ENCODE peak calls at places on chromosomes 16 and 17, in four cellular contexts. W is GM12878, N is HL-60, C is K562. G is an unnamed sample.

GRCh38 chr16:65845466-65846209 is 520.9 kb upstream of the CDH5 start:
- DNase-seq in W (no peak), N (no peak), C (no peak), G (no peak)

GRCh38 chr17:78272181-78272913 is 40.9 kb downstream of the TMEM235 start:
- DNase-seq in W (no peak), N (peak), C (peak), G (no peak)

GRCh38 chr17:41906465-41907184 is 12.1 kb downstream of the ACLY start:
- DNase-seq in W (no peak), N (no peak), C (no peak), G (no peak)

GRCh38 chr16:68236804-68237242 is 896 bp upstream of the ESRP2 start:
- DNase-seq in W (no peak), N (no peak), C (no peak), G (no peak)

GRCh38 chr16:58444265-58444664 is 52.0 kb downstream of the GINS3 start:
- DNase-seq in W (no peak), N (no peak), C (no peak), G (no peak)

GRCh38 chr17:78498848-78499247 is 78.3 kb downstream of the DNAH17 start:
- DNase-seq in W (no peak), N (no peak), C (no peak), G (no peak)

GRCh38 chr16:67917140-67917851 is 14.4 kb downstream of the CTRL start:
- DNase-seq in W (no peak), N (no peak), C (no peak), G (no peak)

GRCh38 chr17:1179635-1180433 is at the start of gene ABR:
- DNase-seq in W (no peak), N (no peak), C (peak), G (peak)

GRCh38 chr16:83779881-83780280 is 27.9 kb upstream of the HSBP1 start:
- DNase-seq in W (no peak), N (no peak), C (no peak), G (no peak)

GRCh38 chr16:5228369-5228768 is 130.8 kb upstream of the EEF2KMT start:
- DNase-seq in W (no peak), N (no peak), C (no peak), G (no peak)

GRCh38 chr17:59368218-59368857 is 36.9 kb downstream of the YPEL2 start:
- DNase-seq in W (no peak), N (no peak), C (no peak), G (no peak)

GRCh38 chr17:51487947-51488346 is 227.6 kb downstream of the UTP18 start:
- DNase-seq in W (no peak), N (peak), C (peak), G (no peak)

GRCh38 chr16:7025616-7026190 is 306.9 kb upstream of the RBFOX1 start:
- DNase-seq in W (no peak), N (peak), C (peak), G (peak)

GRCh38 chr17:2710075-2710803 is 1.3 kb downstream of the CLUH start:
- DNase-seq in W (no peak), N (peak), C (no peak), G (no peak)

GRCh38 chr17:17467021-17467420 is 9.8 kb upstream of the MED9 start:
- DNase-seq in W (no peak), N (no peak), C (no peak), G (no peak)

GRCh38 chr16:22214893-22215292 is 8.8 kb downstream of the EEF2K start:
- DNase-seq in W (no peak), N (no peak), C (peak), G (no peak)

GRCh38 chr17:50904522-50905459 is 38.6 kb upstream of the TOB1 start:
- DNase-seq in W (no peak), N (no peak), C (no peak), G (no peak)

GRCh38 chr17:75517277-75517865 is 1.0 kb downstream of the TSEN54 start:
- DNase-seq in W (no peak), N (no peak), C (no peak), G (no peak)

DNA sequence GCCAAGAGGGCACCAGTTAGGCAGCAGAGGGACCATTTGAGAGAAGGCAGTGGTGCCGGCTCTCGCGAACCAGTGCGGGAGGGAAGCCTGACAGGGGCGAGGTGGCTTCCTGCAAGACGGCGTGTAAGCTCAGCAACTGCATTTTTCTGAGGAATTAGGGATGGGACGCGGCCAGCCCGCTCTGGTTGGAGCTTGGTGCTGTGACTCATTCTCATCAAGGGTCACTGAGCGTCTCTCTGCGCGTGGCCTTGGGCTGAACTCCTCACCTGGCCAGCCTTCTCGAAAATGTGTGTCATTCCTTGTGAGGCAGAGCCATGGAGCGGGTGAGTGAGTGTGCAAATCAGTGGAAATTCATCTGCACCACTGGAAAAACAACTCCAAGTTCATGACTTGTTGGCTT is 52.8 kb downstream of the NTN1 start:
- DNase-seq in W (no peak), N (no peak), C (no peak), G (no peak)
- TF ChIP-seq SPI1 in W (no peak), N (no peak), C (no peak), G (no peak)

DNA sequence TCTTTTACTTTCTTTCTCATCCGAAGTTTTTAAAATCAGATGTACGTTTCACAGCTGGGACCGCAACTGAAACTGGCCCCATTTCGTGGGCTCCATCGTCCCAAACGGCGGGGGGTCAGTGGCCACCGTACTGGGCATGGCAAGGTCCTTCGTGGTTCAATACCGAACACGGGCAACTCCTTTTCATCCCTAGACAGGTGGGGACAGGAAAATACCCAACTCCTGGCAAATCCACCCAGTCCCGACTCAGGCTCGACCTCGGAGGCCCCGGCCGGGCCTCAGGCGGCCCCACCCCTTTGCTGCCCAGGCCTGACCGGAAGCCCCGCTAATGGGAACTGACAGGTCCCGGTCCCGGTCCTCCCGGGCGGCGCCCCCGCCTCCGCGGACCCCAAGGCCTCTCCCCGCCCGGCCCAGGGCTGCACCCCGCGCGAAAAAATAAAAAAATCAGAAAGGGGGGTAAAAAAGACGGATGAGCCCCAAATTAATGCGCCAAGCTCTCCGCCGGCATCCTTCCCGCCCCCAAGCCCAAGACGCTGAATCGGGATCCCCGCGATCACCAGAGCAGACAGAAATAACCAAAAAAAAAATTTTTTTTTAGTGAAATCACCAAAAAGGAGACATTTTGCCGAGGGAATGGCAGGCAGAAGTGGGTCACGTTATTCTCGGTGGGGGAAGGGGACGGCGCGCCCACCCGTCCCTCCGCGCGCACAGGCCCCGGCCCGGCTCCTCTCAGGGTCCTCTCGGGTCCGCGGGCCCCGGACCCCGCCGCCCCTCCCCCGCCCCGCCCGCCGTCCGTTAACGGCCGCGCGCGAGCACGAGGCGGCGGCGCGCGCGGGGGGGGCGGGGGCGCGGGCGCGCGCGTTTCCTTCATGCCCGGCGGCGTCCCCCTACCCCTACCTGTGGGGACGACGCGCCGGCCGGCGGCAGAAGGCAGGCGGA is 562 bp downstream of the ZC3H7A start:
- DNase-seq in W (no peak), N (peak), C (peak), G (no peak)
- TF ChIP-seq SPI1 in W (no peak), N (no peak), C (no peak), G (no peak)

DNA sequence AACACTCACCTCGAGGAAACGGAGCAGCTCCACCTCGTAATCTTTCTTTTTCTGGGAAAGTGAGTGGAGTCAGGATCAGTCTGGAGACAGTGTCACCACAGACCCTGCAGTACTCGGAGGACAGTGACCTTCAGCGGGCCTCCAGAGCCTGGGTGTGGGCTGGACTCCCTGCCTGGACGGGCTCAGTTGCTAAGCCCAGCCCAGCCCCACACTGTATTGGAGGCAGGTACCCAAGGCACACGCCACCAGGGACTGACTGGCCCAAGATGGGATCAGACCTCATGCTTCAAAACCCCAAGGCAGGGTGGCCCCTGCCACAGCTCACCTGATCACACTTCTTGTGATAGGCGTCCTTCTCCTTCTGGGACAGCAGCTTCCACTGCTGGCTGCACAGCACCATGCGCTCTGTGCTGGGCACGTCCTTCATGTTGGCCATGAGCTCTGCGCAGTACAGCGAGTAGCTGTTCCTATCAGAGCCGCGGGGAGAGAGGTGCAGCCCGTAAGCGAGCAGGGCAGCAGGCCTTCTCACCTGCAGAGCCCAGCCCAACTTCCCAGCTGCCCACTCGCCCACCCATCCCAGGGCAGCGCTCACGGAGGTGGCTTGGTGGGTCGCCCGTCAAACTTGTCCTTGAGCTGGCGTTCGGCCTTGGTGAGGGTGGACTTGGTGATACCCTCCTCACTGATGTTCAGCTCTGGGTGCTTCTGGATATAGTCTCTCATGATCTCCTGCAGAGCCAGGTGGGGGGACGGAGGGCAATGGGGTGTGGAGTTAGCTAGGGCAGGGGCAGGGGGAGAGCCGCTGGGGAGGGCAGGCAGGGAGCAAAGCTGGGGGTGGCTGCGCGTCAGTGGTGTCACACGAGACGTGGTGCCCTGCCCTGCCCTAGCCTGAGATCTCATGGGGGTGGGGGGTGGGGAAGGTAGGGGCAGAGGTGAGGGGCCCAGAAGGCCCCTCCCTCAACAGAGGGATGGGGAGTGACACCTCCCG is 7.9 kb downstream of the UBTF start:
- DNase-seq in W (no peak), N (no peak), C (no peak), G (no peak)
- TF ChIP-seq SPI1 in W (no peak), N (no peak), C (no peak), G (no peak)

DNA sequence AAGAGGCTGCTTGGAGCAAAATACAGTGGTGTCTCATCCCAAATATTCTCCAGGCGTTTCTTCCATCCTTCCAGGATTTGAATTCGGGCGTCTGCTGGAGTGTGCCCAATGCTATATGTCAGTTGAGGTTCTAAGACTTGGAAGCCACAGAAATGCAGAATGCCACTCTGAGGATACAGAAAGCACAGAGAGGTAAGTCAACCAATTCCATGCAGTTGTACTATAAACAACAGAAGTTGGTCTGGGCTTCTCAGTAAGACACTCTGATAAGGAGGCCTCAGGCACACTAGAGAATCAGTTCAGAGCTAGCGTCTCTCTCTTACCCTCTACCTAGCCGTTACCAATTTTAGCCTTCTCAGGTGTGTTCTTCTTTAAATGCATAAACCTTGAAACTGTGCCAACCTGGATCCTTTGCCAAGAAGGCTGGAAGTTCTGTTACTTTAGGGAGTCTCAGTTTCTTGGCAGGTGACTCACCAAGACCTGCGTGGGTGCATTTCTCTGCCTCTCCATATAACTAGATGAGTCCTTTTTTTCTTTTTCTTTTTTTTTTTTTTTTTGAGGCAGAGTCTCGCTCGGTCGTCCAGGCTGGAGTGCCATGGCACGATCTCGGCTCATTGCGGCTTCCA is 15.1 kb downstream of the NQO1 start:
- DNase-seq in W (no peak), N (no peak), C (no peak), G (no peak)
- TF ChIP-seq SPI1 in W (no peak), N (no peak), C (no peak), G (no peak)